ENCODE peak calls at places on chromosome 16, in nine cellular contexts. G is NCI-H1092, A is heart right ventricle, T is nucleus accumbens, Y is kidney epithelial cell, W is astrocyte of the spinal cord, X is ELF-1, I is GM12892, O is T-helper 1 cell. P is an unnamed sample.

GRCh38 chr16:79601978-79602609 is 1.6 kb upstream of the MAF start:
- DNase-seq in G (peak), A (peak), T (peak), Y (no peak), W (peak), X (peak), I (no peak), O (peak), P (no peak)

GRCh38 chr16:78976212-78976611 is 624.3 kb downstream of the MAF start:
- DNase-seq in G (no peak), A (no peak), T (no peak), Y (no peak), W (no peak), X (no peak), I (no peak), O (no peak), P (no peak)

GRCh38 chr16:69762843-69763556 is 868 bp downstream of the WWP2 start:
- DNase-seq in G (no peak), A (no peak), T (no peak), Y (peak), W (peak), X (no peak), I (no peak), O (no peak), P (no peak)

GRCh38 chr16:1073262-1073558 is 663 bp downstream of the SSTR5 start:
- DNase-seq in G (no peak), A (no peak), T (no peak), Y (no peak), W (no peak), X (no peak), I (no peak), O (no peak), P (no peak)

GRCh38 chr16:79628501-79628975 is 28.0 kb upstream of the MAF start:
- DNase-seq in G (no peak), A (no peak), T (no peak), Y (peak), W (peak), X (no peak), I (peak), O (no peak), P (peak)

GRCh38 chr16:88974641-88975215 is 2.3 kb downstream of the CBFA2T3 start:
- DNase-seq in G (no peak), A (no peak), T (no peak), Y (no peak), W (no peak), X (no peak), I (no peak), O (no peak), P (no peak)

GRCh38 chr16:3170440-3171180 is 17.4 kb upstream of the OR1F1 start:
- DNase-seq in G (no peak), A (no peak), T (no peak), Y (no peak), W (no peak), X (peak), I (no peak), O (no peak), P (no peak)

GRCh38 chr16:81583893-81584705 is 139.5 kb downstream of the CMIP start:
- DNase-seq in G (no peak), A (no peak), T (no peak), Y (no peak), W (peak), X (no peak), I (no peak), O (no peak), P (no peak)

GRCh38 chr16:73066321-73066926 is 18.5 kb upstream of the ZFHX3 start:
- DNase-seq in G (no peak), A (no peak), T (no peak), Y (no peak), W (no peak), X (no peak), I (no peak), O (no peak), P (no peak)

GRCh38 chr16:85751665-85752501 is 987 bp upstream of the C16orf74 start:
- DNase-seq in G (no peak), A (no peak), T (no peak), Y (no peak), W (no peak), X (no peak), I (no peak), O (no peak), P (no peak)

GRCh38 chr16:66141885-66142284 is 224.6 kb upstream of the CDH5 start:
- DNase-seq in G (no peak), A (no peak), T (no peak), Y (no peak), W (no peak), X (no peak), I (no peak), O (no peak), P (no peak)

GRCh38 chr16:57367111-57367752 is 5.1 kb upstream of the CX3CL1 start:
- DNase-seq in G (no peak), A (no peak), T (no peak), Y (peak), W (no peak), X (no peak), I (no peak), O (no peak), P (no peak)

GRCh38 chr16:86171329-86171728 is 272.4 kb downstream of the IRF8 start:
- DNase-seq in G (no peak), A (no peak), T (no peak), Y (no peak), W (no peak), X (no peak), I (no peak), O (no peak), P (no peak)

GRCh38 chr16:23079683-23080221 is 69.5 kb downstream of the USP31 start:
- DNase-seq in G (no peak), A (no peak), T (no peak), Y (no peak), W (peak), X (no peak), I (no peak), O (no peak), P (no peak)

GRCh38 chr16:55107851-55108250 is 177.2 kb downstream of the IRX5 start:
- DNase-seq in G (no peak), A (no peak), T (no peak), Y (no peak), W (no peak), X (no peak), I (no peak), O (no peak), P (no peak)

GRCh38 chr16:70253291-70254094 is 1.8 kb upstream of the EXOSC6 start:
- DNase-seq in G (no peak), A (peak), T (no peak), Y (no peak), W (peak), X (peak), I (no peak), O (no peak), P (no peak)

GRCh38 chr16:23280483-23280967 is 21.6 kb upstream of the SCNN1B start:
- DNase-seq in G (no peak), A (no peak), T (no peak), Y (peak), W (peak), X (no peak), I (no peak), O (no peak), P (no peak)

GRCh38 chr16:88784074-88784855 is 755 bp downstream of the PIEZO1 start:
- DNase-seq in G (no peak), A (peak), T (peak), Y (no peak), W (peak), X (peak), I (no peak), O (no peak), P (no peak)

GRCh38 chr16:88455610-88456355 is 2.7 kb downstream of the ZFPM1 start:
- DNase-seq in G (no peak), A (no peak), T (no peak), Y (no peak), W (no peak), X (peak), I (peak), O (peak), P (peak)

GRCh38 chr16:67170168-67170947 is at the start of gene NOL3:
- DNase-seq in G (no peak), A (peak), T (peak), Y (no peak), W (peak), X (peak), I (peak), O (no peak), P (no peak)

GRCh38 chr16:56203052-56203451 is 11.8 kb downstream of the GNAO1 start:
- DNase-seq in G (no peak), A (no peak), T (no peak), Y (no peak), W (peak), X (peak), I (no peak), O (no peak), P (peak)

GRCh38 chr16:83051451-83051850 is 424.7 kb downstream of the CDH13 start:
- DNase-seq in G (no peak), A (no peak), T (no peak), Y (no peak), W (no peak), X (no peak), I (no peak), O (no peak), P (no peak)

GRCh38 chr16:17483266-17483864 is 12.6 kb upstream of the XYLT1 start:
- DNase-seq in G (no peak), A (no peak), T (no peak), Y (no peak), W (no peak), X (peak), I (no peak), O (no peak), P (no peak)

GRCh38 chr16:3980311-3981111 is 100.0 kb upstream of the CREBBP start:
- DNase-seq in G (no peak), A (no peak), T (no peak), Y (no peak), W (peak), X (no peak), I (no peak), O (no peak), P (no peak)

GRCh38 chr16:89721644-89722391 is 481 bp downstream of the ZNF276 start:
- DNase-seq in G (no peak), A (peak), T (peak), Y (no peak), W (peak), X (peak), I (no peak), O (peak), P (no peak)

GRCh38 chr16:50697881-50698767 is 4.7 kb downstream of the NOD2 start:
- DNase-seq in G (no peak), A (peak), T (no peak), Y (no peak), W (peak), X (no peak), I (no peak), O (no peak), P (no peak)

GRCh38 chr16:27879601-27880247 is 183.8 kb downstream of the GSG1L start:
- DNase-seq in G (no peak), A (peak), T (no peak), Y (no peak), W (no peak), X (no peak), I (no peak), O (no peak), P (no peak)

GRCh38 chr16:1916654-1916990 is 1.6 kb downstream of the HS3ST6 start:
- DNase-seq in G (no peak), A (no peak), T (no peak), Y (no peak), W (no peak), X (no peak), I (no peak), O (no peak), P (no peak)

GRCh38 chr16:23889189-23889588 is 53.4 kb downstream of the PRKCB start:
- DNase-seq in G (no peak), A (no peak), T (no peak), Y (no peak), W (no peak), X (no peak), I (no peak), O (no peak), P (no peak)

GRCh38 chr16:20915733-20916132 is 15.2 kb downstream of the LYRM1 start:
- DNase-seq in G (no peak), A (no peak), T (no peak), Y (no peak), W (no peak), X (no peak), I (no peak), O (no peak), P (no peak)

GRCh38 chr16:69348222-69348621 is 3.4 kb downstream of the TMED6 start:
- DNase-seq in G (no peak), A (no peak), T (no peak), Y (no peak), W (no peak), X (no peak), I (no peak), O (no peak), P (no peak)

GRCh38 chr16:29745126-29745852 is 501 bp downstream of the C16orf54 start:
- DNase-seq in G (no peak), A (no peak), T (no peak), Y (no peak), W (no peak), X (no peak), I (peak), O (no peak), P (no peak)

GRCh38 chr16:104355-104754 is 26.3 kb downstream of the MPG start:
- DNase-seq in G (no peak), A (no peak), T (no peak), Y (no peak), W (no peak), X (no peak), I (no peak), O (no peak), P (no peak)

GRCh38 chr16:81189100-81189664 is 49.3 kb upstream of the BCO1 start:
- DNase-seq in G (no peak), A (peak), T (peak), Y (no peak), W (no peak), X (no peak), I (no peak), O (no peak), P (no peak)

GRCh38 chr16:31215287-31216115 is 1.4 kb downstream of the PYDC1 start:
- DNase-seq in G (no peak), A (peak), T (peak), Y (no peak), W (peak), X (peak), I (no peak), O (no peak), P (no peak)

GRCh38 chr16:8155275-8155674 is 435.0 kb downstream of the TMEM114 start:
- DNase-seq in G (no peak), A (no peak), T (no peak), Y (no peak), W (no peak), X (no peak), I (no peak), O (no peak), P (no peak)

GRCh38 chr16:84434800-84435199 is 66.5 kb downstream of the ATP2C2 start:
- DNase-seq in G (no peak), A (no peak), T (no peak), Y (no peak), W (no peak), X (no peak), I (no peak), O (no peak), P (no peak)

P was measured in GM18507.